ENCODE peak calls at places on chromosome 17, in ten cellular contexts. I, O, F, L, Q, D, B, J, X and U are unnamed samples.

GRCh38 chr17:77738666-77739531 is 219.6 kb upstream of the TNRC6C start:
- DNase-seq in I (peak), O (no peak), F (no peak), L (no peak), Q (no peak), D (peak), B (peak), J (no peak), X (no peak), U (no peak)

GRCh38 chr17:15464629-15465028 is 2.8 kb downstream of the CDRT4 start:
- DNase-seq in I (no peak), O (no peak), F (no peak), L (no peak), Q (no peak), D (no peak), B (no peak), J (no peak), X (no peak), U (no peak)

GRCh38 chr17:41196068-41196467 is 6.4 kb downstream of the KRTAP9-1 start:
- DNase-seq in I (no peak), O (no peak), F (no peak), L (no peak), Q (no peak), D (no peak), B (no peak), J (no peak), X (no peak), U (no peak)

GRCh38 chr17:71208111-71208704 is 912.6 kb upstream of the SOX9 start:
- DNase-seq in I (peak), O (no peak), F (no peak), L (no peak), Q (no peak), D (no peak), B (no peak), J (peak), X (peak), U (no peak)

GRCh38 chr17:73304971-73305786 is 6.6 kb downstream of the CDC42EP4 start:
- DNase-seq in I (peak), O (peak), F (no peak), L (peak), Q (peak), D (peak), B (no peak), J (peak), X (peak), U (no peak)

GRCh38 chr17:32006957-32007462 is at the start of gene LRRC37B:
- DNase-seq in I (peak), O (peak), F (peak), L (peak), Q (peak), D (peak), B (peak), J (peak), X (peak), U (peak)

GRCh38 chr17:59877965-59878364 is 14.8 kb downstream of the TUBD1 start:
- DNase-seq in I (no peak), O (no peak), F (no peak), L (no peak), Q (no peak), D (no peak), B (no peak), J (no peak), X (no peak), U (no peak)

GRCh38 chr17:67165201-67165600 is 79.8 kb downstream of the HELZ start:
- DNase-seq in I (peak), O (no peak), F (no peak), L (no peak), Q (no peak), D (no peak), B (no peak), J (no peak), X (no peak), U (no peak)

GRCh38 chr17:2710075-2710803 is 1.3 kb downstream of the CLUH start:
- DNase-seq in I (no peak), O (no peak), F (no peak), L (no peak), Q (no peak), D (no peak), B (no peak), J (no peak), X (no peak), U (no peak)

GRCh38 chr17:7173687-7174602 is 5.2 kb downstream of the ASGR1 start:
- DNase-seq in I (no peak), O (no peak), F (no peak), L (peak), Q (no peak), D (peak), B (peak), J (no peak), X (no peak), U (no peak)

GRCh38 chr17:1965556-1966273 is 59.4 kb downstream of the RTN4RL1 start:
- DNase-seq in I (no peak), O (no peak), F (no peak), L (no peak), Q (no peak), D (no peak), B (no peak), J (peak), X (no peak), U (no peak)

GRCh38 chr17:4510615-4510941 is 11.9 kb downstream of the SPNS2 start:
- DNase-seq in I (no peak), O (no peak), F (no peak), L (no peak), Q (no peak), D (no peak), B (no peak), J (no peak), X (no peak), U (no peak)

GRCh38 chr17:81282141-81282540 is 13.0 kb downstream of the SLC38A10 start:
- DNase-seq in I (no peak), O (no peak), F (no peak), L (no peak), Q (no peak), D (no peak), B (no peak), J (no peak), X (no peak), U (no peak)

GRCh38 chr17:76562734-76563148 is 22.9 kb downstream of the PRCD start:
- DNase-seq in I (peak), O (peak), F (no peak), L (no peak), Q (no peak), D (no peak), B (no peak), J (peak), X (peak), U (no peak)

GRCh38 chr17:30821751-30822723 is 2.5 kb downstream of the CRLF3 start:
- DNase-seq in I (no peak), O (no peak), F (no peak), L (peak), Q (peak), D (no peak), B (no peak), J (no peak), X (no peak), U (no peak)

GRCh38 chr17:82215095-82215971 is 2.7 kb upstream of the CCDC57 start:
- DNase-seq in I (peak), O (no peak), F (no peak), L (peak), Q (peak), D (no peak), B (no peak), J (no peak), X (no peak), U (no peak)

GRCh38 chr17:2075336-2076056 is 20.6 kb downstream of the HIC1 start:
- DNase-seq in I (no peak), O (peak), F (no peak), L (peak), Q (no peak), D (no peak), B (no peak), J (no peak), X (no peak), U (no peak)

GRCh38 chr17:19561697-19562318 is 28.2 kb downstream of the SLC47A1 start:
- DNase-seq in I (no peak), O (no peak), F (no peak), L (no peak), Q (no peak), D (no peak), B (no peak), J (no peak), X (no peak), U (no peak)

GRCh38 chr17:39935896-39936295 is 8.4 kb downstream of the LRRC3C start:
- DNase-seq in I (peak), O (no peak), F (no peak), L (no peak), Q (no peak), D (no peak), B (no peak), J (peak), X (no peak), U (no peak)

GRCh38 chr17:2689411-2690164 is 22.0 kb downstream of the CLUH start:
- DNase-seq in I (no peak), O (no peak), F (no peak), L (no peak), Q (no peak), D (no peak), B (no peak), J (no peak), X (no peak), U (no peak)

GRCh38 chr17:72765357-72766153 is 326.9 kb downstream of the SLC39A11 start:
- DNase-seq in I (no peak), O (no peak), F (no peak), L (no peak), Q (no peak), D (no peak), B (no peak), J (no peak), X (no peak), U (no peak)

GRCh38 chr17:31321481-31321880 is at the start of gene EVI2A:
- DNase-seq in I (peak), O (peak), F (peak), L (peak), Q (peak), D (peak), B (peak), J (peak), X (peak), U (peak)

GRCh38 chr17:76314392-76315227 is 6.5 kb upstream of the QRICH2 start:
- DNase-seq in I (peak), O (peak), F (no peak), L (no peak), Q (no peak), D (no peak), B (peak), J (no peak), X (no peak), U (no peak)

GRCh38 chr17:57853695-57854094 is 3.9 kb upstream of the MRPS23 start:
- DNase-seq in I (no peak), O (no peak), F (no peak), L (no peak), Q (no peak), D (peak), B (peak), J (no peak), X (no peak), U (no peak)

GRCh38 chr17:46872421-46872820 is 21.0 kb downstream of the WNT9B start:
- DNase-seq in I (no peak), O (no peak), F (no peak), L (no peak), Q (no peak), D (no peak), B (no peak), J (no peak), X (no peak), U (no peak)

GRCh38 chr17:40515491-40516041 is 14.1 kb upstream of the TNS4 start:
- DNase-seq in I (no peak), O (no peak), F (no peak), L (no peak), Q (no peak), D (no peak), B (no peak), J (no peak), X (no peak), U (no peak)